ENCODE peak calls at places on chromosomes 4 and X, in seven cellular contexts. L is K562, O is HepG2, F is SK-N-SH, P is H1, E is GM12892, C is GM12878. T is an unnamed sample.

GRCh38 chr4:69831646-69832325 is 28.2 kb downstream of the SULT1E1 start:
- DNase-seq in L (no peak), O (peak), F (no peak), P (no peak), E (peak), C (peak), T (peak)

GRCh38 chr4:90730752-90731151 is 603.6 kb downstream of the CCSER1 start:
- DNase-seq in L (no peak), O (no peak), F (no peak), P (no peak), E (no peak), C (no peak), T (no peak)

GRCh38 chr4:93633721-93634120 is 194.8 kb upstream of the ATOH1 start:
- DNase-seq in L (no peak), O (no peak), F (no peak), P (no peak), E (no peak), C (no peak), T (no peak)

GRCh38 chrX:264634-265455 is 16.3 kb upstream of the PLCXD1 start:
- DNase-seq in L (no peak), O (peak), F (no peak), P (peak), E (no peak), C (no peak), T (no peak)

GRCh38 chr4:114839986-114840385 is 241.4 kb downstream of the UGT8 start:
- DNase-seq in L (no peak), O (no peak), F (no peak), P (no peak), E (no peak), C (no peak), T (no peak)

GRCh38 chr4:3444351-3445110 is 2.8 kb downstream of the HGFAC start:
- DNase-seq in L (no peak), O (no peak), F (no peak), P (no peak), E (no peak), C (no peak), T (no peak)

GRCh38 chr4:17587094-17587822 is 10.3 kb downstream of the LAP3 start:
- DNase-seq in L (no peak), O (peak), F (no peak), P (no peak), E (no peak), C (no peak), T (no peak)

GRCh38 chrX:13078739-13079444 is 34.5 kb upstream of the FAM9C start:
- DNase-seq in L (no peak), O (no peak), F (no peak), P (no peak), E (no peak), C (no peak), T (no peak)

GRCh38 chr4:19123681-19124080 is 1102.1 kb upstream of the LCORL start:
- DNase-seq in L (no peak), O (no peak), F (no peak), P (no peak), E (no peak), C (no peak), T (no peak)

GRCh38 chr4:38190717-38191178 is 230.6 kb downstream of the PTTG2 start:
- DNase-seq in L (no peak), O (no peak), F (peak), P (no peak), E (no peak), C (no peak), T (no peak)

GRCh38 chrX:12488220-12488619 is 303.0 kb upstream of the PRPS2 start:
- DNase-seq in L (no peak), O (no peak), F (no peak), P (no peak), E (no peak), C (no peak), T (no peak)

GRCh38 chrX:103722505-103722904 is 11.8 kb downstream of the TMEM31 start:
- DNase-seq in L (no peak), O (no peak), F (no peak), P (no peak), E (no peak), C (no peak), T (no peak)

GRCh38 chr4:106868381-106869035 is 167.6 kb downstream of the DKK2 start:
- DNase-seq in L (no peak), O (no peak), F (no peak), P (no peak), E (no peak), C (no peak), T (no peak)

GRCh38 chr4:24975505-24975904 is 55.2 kb downstream of the LGI2 start:
- DNase-seq in L (no peak), O (no peak), F (no peak), P (no peak), E (no peak), C (no peak), T (no peak)

GRCh38 chr4:176592976-176593375 is 199.7 kb downstream of the VEGFC start:
- DNase-seq in L (no peak), O (no peak), F (no peak), P (no peak), E (no peak), C (no peak), T (no peak)

GRCh38 chr4:15027921-15028435 is 25.7 kb downstream of the CPEB2 start:
- DNase-seq in L (no peak), O (no peak), F (no peak), P (no peak), E (no peak), C (no peak), T (no peak)

GRCh38 chr4:82965763-82966162 is 44.9 kb downstream of the LIN54 start:
- DNase-seq in L (no peak), O (no peak), F (no peak), P (no peak), E (no peak), C (no peak), T (no peak)

GRCh38 chr4:119211856-119212250 is 660 bp upstream of the USP53 start:
- DNase-seq in L (no peak), O (peak), F (no peak), P (no peak), E (no peak), C (no peak), T (no peak)

GRCh38 chr4:122341906-122342305 is 36.9 kb upstream of the ADAD1 start:
- DNase-seq in L (no peak), O (no peak), F (no peak), P (no peak), E (no peak), C (no peak), T (no peak)

GRCh38 chr4:176561368-176561767 is 231.4 kb downstream of the VEGFC start:
- DNase-seq in L (no peak), O (no peak), F (no peak), P (no peak), E (no peak), C (no peak), T (no peak)

GRCh38 chr4:181416966-181417365 is 826.2 kb upstream of the TENM3 start:
- DNase-seq in L (no peak), O (no peak), F (no peak), P (no peak), E (no peak), C (no peak), T (no peak)

GRCh38 chrX:120036704-120037103 is 40.8 kb downstream of the RHOXF2B start:
- DNase-seq in L (no peak), O (no peak), F (no peak), P (no peak), E (no peak), C (no peak), T (no peak)

GRCh38 chr4:13656569-13656988 is 29.1 kb upstream of the BOD1L1 start:
- DNase-seq in L (peak), O (peak), F (peak), P (peak), E (peak), C (peak), T (no peak)

GRCh38 chr4:142961866-142962265 is 115.8 kb upstream of the INPP4B start:
- DNase-seq in L (no peak), O (no peak), F (no peak), P (no peak), E (no peak), C (no peak), T (no peak)

GRCh38 chr4:186931519-186931918 is 207.9 kb upstream of the FAT1 start:
- DNase-seq in L (no peak), O (no peak), F (no peak), P (no peak), E (no peak), C (no peak), T (no peak)

GRCh38 chrX:107135076-107135964 is 16.7 kb upstream of the RBM41 start:
- DNase-seq in L (no peak), O (peak), F (no peak), P (no peak), E (no peak), C (no peak), T (no peak)

GRCh38 chr4:153556441-153556815 is 90.3 kb downstream of the TMEM131L start:
- DNase-seq in L (no peak), O (no peak), F (no peak), P (no peak), E (no peak), C (no peak), T (no peak)

GRCh38 chr4:17478073-17478472 is 33.8 kb downstream of the QDPR start:
- DNase-seq in L (no peak), O (peak), F (no peak), P (no peak), E (no peak), C (no peak), T (no peak)

GRCh38 chrX:64792598-64793337 is 183.5 kb downstream of the ZC4H2 start:
- DNase-seq in L (no peak), O (no peak), F (no peak), P (peak), E (no peak), C (no peak), T (no peak)

GRCh38 chr4:125765936-125766335 is 451.2 kb downstream of the FAT4 start:
- DNase-seq in L (no peak), O (no peak), F (no peak), P (no peak), E (no peak), C (no peak), T (no peak)

GRCh38 chr4:26206981-26207380 is 113.8 kb upstream of the RBPJ start:
- DNase-seq in L (no peak), O (no peak), F (no peak), P (no peak), E (no peak), C (no peak), T (no peak)

DNA sequence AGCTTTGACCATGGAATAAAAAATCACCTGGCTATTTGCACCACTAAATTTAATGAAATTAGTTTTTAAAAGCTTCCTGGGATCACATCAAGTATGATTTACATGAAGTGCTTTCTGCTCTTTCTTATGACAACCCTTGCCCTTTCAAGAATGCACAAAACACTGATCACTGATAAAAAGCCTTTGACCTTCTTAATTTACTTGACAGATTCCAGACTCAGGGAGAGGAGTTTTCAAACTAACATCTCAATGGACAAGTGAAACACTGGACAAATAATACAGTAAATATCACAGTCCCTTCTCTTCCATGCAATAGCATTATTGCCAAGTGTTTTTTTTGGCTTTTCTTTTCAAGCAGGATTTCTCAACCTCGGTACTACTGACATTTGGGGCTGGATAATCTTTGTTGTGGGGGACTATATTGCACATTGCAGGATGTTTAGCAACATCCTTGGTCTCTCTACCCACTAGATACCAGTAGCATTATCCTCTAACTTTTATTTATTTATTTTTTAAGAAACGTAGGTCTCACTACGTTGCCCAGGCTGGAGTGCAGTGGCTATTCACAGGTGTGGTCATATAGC is 86.3 kb downstream of the ZNF827 start:
- DNase-seq in L (no peak), O (no peak), F (peak), P (no peak), E (no peak), C (no peak), T (no peak)
- TF ChIP-seq TAF1 in L (no peak), O (no peak), F (no peak), P (no peak), E (no peak), C (no peak), T (no peak)

DNA sequence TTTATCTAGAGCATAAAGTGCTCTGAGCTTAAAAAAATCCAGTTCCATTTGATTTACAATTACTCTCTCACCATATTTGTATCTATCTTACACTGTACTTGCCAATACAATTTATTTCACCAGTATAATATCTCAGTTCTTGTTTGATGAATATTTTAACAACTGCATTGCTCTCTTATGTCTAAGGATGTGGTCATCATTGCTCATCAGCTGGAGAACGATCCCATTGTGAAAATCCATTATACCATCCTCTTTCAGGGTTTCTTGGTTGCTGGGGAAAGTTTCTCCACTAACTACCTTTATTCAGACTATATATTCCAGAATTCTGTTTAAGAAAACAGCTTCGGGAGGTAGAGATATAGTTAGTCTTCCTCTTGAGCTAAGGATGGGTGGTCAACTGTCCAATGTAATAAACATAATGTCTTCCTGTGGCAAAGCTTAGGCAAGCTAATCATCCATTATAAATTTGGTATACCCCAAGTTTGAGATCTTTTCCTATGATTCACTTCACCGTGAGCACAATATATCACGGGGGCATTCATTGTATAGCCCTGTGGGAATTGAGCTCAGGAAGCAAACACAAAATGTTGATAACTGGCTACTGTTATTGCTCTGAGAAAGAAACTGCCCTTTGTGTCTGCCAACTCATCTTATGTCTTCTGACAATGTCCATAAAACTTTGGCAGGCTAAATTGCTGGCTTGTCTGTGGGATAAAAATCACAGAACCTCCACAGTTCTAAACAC is 2361.9 kb downstream of the ARAP2 start:
- DNase-seq in L (no peak), O (no peak), F (no peak), P (no peak), E (no peak), C (no peak), T (no peak)
- TF ChIP-seq TAF1 in L (no peak), O (no peak), F (no peak), P (no peak), E (no peak), C (no peak), T (no peak)

GRCh38 chrX:30183554-30183953 is 31.8 kb upstream of the MAGEB2 start:
- DNase-seq in L (no peak), O (no peak), F (no peak), P (no peak), E (no peak), C (no peak), T (no peak)

GRCh38 chrX:30181353-30181752 is 34.0 kb upstream of the MAGEB2 start:
- DNase-seq in L (no peak), O (no peak), F (no peak), P (no peak), E (no peak), C (no peak), T (no peak)
- TF ChIP-seq TAF1 in L (no peak), O (no peak), F (no peak), P (no peak), E (no peak), C (no peak), T (no peak)

GRCh38 chrX:43121637-43122036 is 343.7 kb upstream of the PPP1R2C start:
- DNase-seq in L (no peak), O (no peak), F (no peak), P (no peak), E (no peak), C (no peak), T (no peak)
- TF ChIP-seq TAF1 in L (no peak), O (no peak), F (no peak), P (no peak), E (no peak), C (no peak), T (no peak)

GRCh38 chrX:39888730-39889129 is 209.0 kb downstream of the BCOR start:
- DNase-seq in L (no peak), O (no peak), F (no peak), P (no peak), E (no peak), C (no peak), T (no peak)
- TF ChIP-seq TAF1 in L (no peak), O (no peak), F (no peak), P (no peak), E (no peak), C (no peak), T (no peak)

GRCh38 chrX:118337687-118338086 is 8.2 kb upstream of the WDR44 start:
- DNase-seq in L (no peak), O (no peak), F (no peak), P (no peak), E (no peak), C (no peak), T (no peak)

DNA sequence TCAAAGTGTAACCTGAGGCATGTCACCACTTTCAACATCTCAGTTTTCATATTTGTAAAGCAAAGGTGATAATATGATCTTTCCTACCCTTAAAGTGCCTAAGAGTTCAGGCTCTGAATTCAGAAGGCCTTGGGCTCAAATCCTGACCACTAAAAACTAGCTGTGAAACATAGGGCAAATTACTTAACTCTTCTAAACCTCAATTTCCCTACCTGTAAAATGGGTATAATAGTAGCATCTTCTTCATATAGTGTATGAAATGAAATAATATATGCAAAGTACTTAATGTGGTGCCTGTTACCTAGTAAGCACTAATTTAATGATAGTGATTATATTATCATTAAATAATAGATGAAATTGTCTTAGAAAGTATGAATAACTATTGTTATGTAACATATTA is 7.0 kb upstream of the WDR44 start:
- DNase-seq in L (no peak), O (no peak), F (no peak), P (no peak), E (no peak), C (no peak), T (no peak)
- TF ChIP-seq TAF1 in L (no peak), O (no peak), F (no peak), P (no peak), E (no peak), C (no peak), T (no peak)

DNA sequence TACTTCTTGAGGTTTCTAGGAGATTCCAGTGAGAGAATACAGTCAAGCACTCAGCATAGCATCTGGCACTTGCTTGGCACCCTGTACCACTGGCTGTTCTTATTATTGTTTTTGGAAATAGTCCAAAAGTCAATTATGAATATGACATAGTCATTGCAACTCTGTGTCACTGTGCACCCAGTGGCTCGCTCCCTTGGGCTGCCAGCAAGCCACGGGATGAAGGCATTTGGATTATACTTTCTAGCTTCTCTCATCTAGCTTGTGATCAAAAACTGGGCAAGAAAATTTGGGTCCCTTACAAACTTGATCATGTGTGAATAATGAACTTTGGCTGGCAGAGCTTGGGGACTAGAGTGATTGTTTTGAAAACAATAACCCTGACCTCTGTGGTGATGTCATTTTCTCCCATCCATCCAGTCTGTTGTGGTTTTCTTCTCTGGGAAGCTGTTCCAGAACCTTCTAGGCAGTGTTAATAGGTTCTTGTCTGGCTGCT is 32.8 kb upstream of the LIMCH1 start:
- DNase-seq in L (no peak), O (no peak), F (peak), P (no peak), E (no peak), C (no peak), T (no peak)
- TF ChIP-seq TAF1 in L (no peak), O (no peak), F (no peak), P (no peak), E (no peak), C (no peak), T (no peak)

GRCh38 chrX:137031517-137032377 is 2.0 kb downstream of the GPR101 start:
- DNase-seq in L (peak), O (no peak), F (peak), P (peak), E (no peak), C (peak), T (no peak)
- TF ChIP-seq TAF1 in L (no peak), O (no peak), F (no peak), P (no peak), E (no peak), C (no peak), T (no peak)